ENCODE peak calls at places on chromosomes 12 and 14, in six cellular contexts. U is KG1, X is retina, O is spleen, N is NCI-H1436, M is foreskin melanocyte. L is an unnamed sample.

GRCh38 chr14:92670967-92671366 is 77.5 kb downstream of the LGMN start:
- DNase-seq in U (no peak), X (no peak), O (no peak), N (no peak), M (no peak), L (no peak)

GRCh38 chr12:89492883-89493282 is 31.7 kb downstream of the GALNT4 start:
- DNase-seq in U (no peak), X (no peak), O (no peak), N (no peak), M (no peak), L (no peak)

GRCh38 chr14:101508196-101508947 is 52.9 kb upstream of the DIO3 start:
- DNase-seq in U (no peak), X (no peak), O (peak; percentile 59), N (no peak), M (no peak), L (no peak)

GRCh38 chr12:23335593-23335992 is 613.9 kb downstream of the SOX5 start:
- DNase-seq in U (no peak), X (no peak), O (no peak), N (no peak), M (no peak), L (no peak)

GRCh38 chr14:49770212-49770817 is 2.4 kb downstream of the KLHDC2 start:
- DNase-seq in U (no peak), X (no peak), O (no peak), N (no peak), M (no peak), L (no peak)

GRCh38 chr12:93943766-93944165 is 204.6 kb upstream of the PLXNC1 start:
- DNase-seq in U (no peak), X (no peak), O (no peak), N (no peak), M (no peak), L (no peak)

GRCh38 chr12:107344035-107344808 is 250.9 kb upstream of the CRY1 start:
- DNase-seq in U (no peak), X (no peak), O (no peak), N (no peak), M (no peak), L (no peak)

GRCh38 chr14:100894416-100894815 is 9.1 kb downstream of the RTL1 start:
- DNase-seq in U (no peak), X (no peak), O (peak; percentile 40), N (no peak), M (no peak), L (no peak)

GRCh38 chr12:92533280-92533890 is 169.4 kb upstream of the PLEKHG7 start:
- DNase-seq in U (no peak), X (no peak), O (no peak), N (no peak), M (no peak), L (no peak)

L was measured in SHP77.